ENCODE peak calls at places on chromosomes 7 and 10, in eight cellular contexts. G is sigmoid colon, X is lower lobe of right lung, F is upper lobe of left lung, M is vagina, A is mammary epithelial cell, L is body of pancreas, O is heart right ventricle. T is an unnamed sample.

GRCh38 chr10:15719062-15719898 is 442 bp downstream of the ITGA8 start:
- DNase-seq in G (no peak), X (no peak), F (peak; percentile 78), M (no peak), A (peak; percentile 2), L (no peak), O (peak; percentile 7), T (no peak)

GRCh38 chr7:151665363-151665762 is 145.7 kb upstream of the RHEB start:
- DNase-seq in G (peak; percentile 88), X (no peak), F (no peak), M (no peak), A (no peak), L (peak; percentile 59), O (peak; percentile 52), T (no peak)

GRCh38 chr10:92559051-92559450 is 14.8 kb downstream of the IDE start:
- DNase-seq in G (no peak), X (no peak), F (no peak), M (no peak), A (no peak), L (no peak), O (no peak), T (no peak)

GRCh38 chr10:2928219-2928840 is 139.0 kb upstream of the PFKP start:
- DNase-seq in G (peak; percentile 72), X (peak; percentile 65), F (no peak), M (no peak), A (peak; percentile 32), L (peak; percentile 76), O (peak; percentile 64), T (peak; percentile 50)

GRCh38 chr7:133023370-133024075 is 58.4 kb downstream of the CHCHD3 start:
- DNase-seq in G (no peak), X (no peak), F (no peak), M (no peak), A (no peak), L (no peak), O (no peak), T (no peak)

GRCh38 chr7:99201027-99201426 is 6.9 kb downstream of the KPNA7 start:
- DNase-seq in G (no peak), X (no peak), F (no peak), M (no peak), A (peak; percentile 99), L (no peak), O (no peak), T (no peak)

GRCh38 chr7:7554647-7555575 is 11.8 kb upstream of the MIOS start:
- DNase-seq in G (no peak), X (no peak), F (no peak), M (no peak), A (no peak), L (no peak), O (no peak), T (no peak)

GRCh38 chr7:70512144-70512543 is 619.8 kb upstream of the GALNT17 start:
- DNase-seq in G (no peak), X (no peak), F (no peak), M (no peak), A (no peak), L (no peak), O (no peak), T (no peak)

GRCh38 chr7:379456-380225 is 89.7 kb downstream of the FOXL3 start:
- DNase-seq in G (peak; percentile 67), X (peak; percentile 66), F (peak; percentile 87), M (no peak), A (no peak), L (no peak), O (no peak), T (no peak)

GRCh38 chr10:93437000-93437945 is 44.9 kb downstream of the MYOF start:
- DNase-seq in G (peak; percentile 98), X (peak; percentile 81), F (no peak), M (peak; percentile 98), A (peak; percentile 97), L (peak; percentile 80), O (peak; percentile 89), T (no peak)

GRCh38 chr7:137875746-137876145 is 29.0 kb upstream of the DGKI start:
- DNase-seq in G (no peak), X (no peak), F (no peak), M (no peak), A (no peak), L (no peak), O (no peak), T (no peak)

GRCh38 chr10:94049911-94050310 is 56.2 kb downstream of the PLCE1 start:
- DNase-seq in G (no peak), X (no peak), F (no peak), M (no peak), A (no peak), L (no peak), O (no peak), T (no peak)

GRCh38 chr7:157800281-157800680 is 463.5 kb downstream of the DNAJB6 start:
- DNase-seq in G (no peak), X (no peak), F (no peak), M (no peak), A (no peak), L (no peak), O (no peak), T (no peak)
- H3K9me3 ChIP-seq in G (no peaks in the 10 kb centered on the region), X (no peaks in the 10 kb centered on the region), F (no peaks in the 10 kb centered on the region), M (no peaks in the 10 kb centered on the region), A (peaks cover 43% of the 10 kb centered on the region), L (no peaks in the 10 kb centered on the region), O (no peaks in the 10 kb centered on the region), T (no peaks in the 10 kb centered on the region)

GRCh38 chr7:29332875-29333482 is 138.4 kb downstream of the CHN2 start:
- DNase-seq in G (no peak), X (no peak), F (no peak), M (no peak), A (no peak), L (no peak), O (no peak), T (no peak)
- TF ChIP-seq CTCF in G (no peak), X (no peak), F (no peak), M (no peak), A (no peak), L (no peak), O (no peak), T (no peak)

DNA sequence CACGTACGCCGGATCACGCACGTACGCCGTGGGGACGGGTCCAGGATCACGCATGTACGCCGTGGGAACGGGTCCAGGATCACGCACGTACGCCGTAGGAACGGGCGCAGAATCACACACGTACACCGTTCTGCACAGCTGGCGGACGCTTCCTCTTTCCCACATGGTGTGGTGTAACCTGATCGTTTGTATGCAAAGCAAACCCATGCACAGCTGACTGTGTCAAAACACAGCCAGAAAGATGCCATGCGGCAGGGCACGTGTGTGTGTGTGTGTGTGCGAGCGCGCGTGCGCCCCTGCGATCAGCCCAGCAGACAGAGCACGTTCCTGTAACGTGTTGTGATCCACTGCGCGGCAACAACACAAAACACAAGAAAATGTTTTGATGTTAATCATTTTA is 573.6 kb downstream of the DNAJB6 start:
- DNase-seq in G (no peak), X (peak; percentile 22), F (peak; percentile 53), M (no peak), A (no peak), L (no peak), O (no peak), T (no peak)
- H3K9me3 ChIP-seq in G (peaks cover 8% of the 10 kb centered on the region), X (peaks cover 10% of the 10 kb centered on the region), F (no peaks in the 10 kb centered on the region), M (no peaks in the 10 kb centered on the region), A (peaks cover 43% of the 10 kb centered on the region), L (no peaks in the 10 kb centered on the region), O (peaks cover 7% of the 10 kb centered on the region), T (peaks cover 4% of the 10 kb centered on the region)

DNA sequence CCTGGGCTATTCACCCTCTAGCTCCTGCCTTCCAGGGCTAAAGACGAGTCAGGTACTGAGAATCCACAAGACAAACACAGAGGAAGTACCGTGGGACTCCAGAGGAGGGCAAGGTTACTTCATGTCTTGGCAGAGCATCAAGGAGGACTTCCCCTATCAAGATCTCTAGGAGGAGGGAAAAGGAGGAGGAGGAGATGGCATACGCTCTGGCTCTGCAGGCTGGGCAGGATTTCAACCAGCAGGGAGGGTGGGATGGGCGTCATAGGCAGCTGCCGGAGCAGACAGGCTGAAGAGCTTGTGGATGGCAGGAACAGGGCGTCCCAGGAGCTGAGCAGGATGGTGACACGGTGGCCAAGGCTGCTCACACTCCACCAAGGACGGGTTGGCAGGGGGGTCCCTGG is 21.3 kb downstream of the MDH2 start:
- DNase-seq in G (peak; percentile 92), X (peak; percentile 72), F (peak; percentile 22), M (no peak), A (peak; percentile 93), L (peak; percentile 55), O (peak; percentile 38), T (no peak)
- TF ChIP-seq CTCF in G (no peak), X (no peak), F (peak; percentile 48), M (peak; percentile 6), A (peak; percentile 52), L (peak; percentile 16), O (no peak), T (no peak)

GRCh38 chr10:43105793-43106158 is 28.9 kb downstream of the RET start:
- DNase-seq in G (no peak), X (no peak), F (no peak), M (no peak), A (no peak), L (no peak), O (no peak), T (no peak)
- H3K9me3 ChIP-seq in G (no peaks in the 10 kb centered on the region), X (no peaks in the 10 kb centered on the region), F (no peaks in the 10 kb centered on the region), M (no peaks in the 10 kb centered on the region), A (no peaks in the 10 kb centered on the region), L (no peaks in the 10 kb centered on the region), O (no peaks in the 10 kb centered on the region), T (no peaks in the 10 kb centered on the region)

DNA sequence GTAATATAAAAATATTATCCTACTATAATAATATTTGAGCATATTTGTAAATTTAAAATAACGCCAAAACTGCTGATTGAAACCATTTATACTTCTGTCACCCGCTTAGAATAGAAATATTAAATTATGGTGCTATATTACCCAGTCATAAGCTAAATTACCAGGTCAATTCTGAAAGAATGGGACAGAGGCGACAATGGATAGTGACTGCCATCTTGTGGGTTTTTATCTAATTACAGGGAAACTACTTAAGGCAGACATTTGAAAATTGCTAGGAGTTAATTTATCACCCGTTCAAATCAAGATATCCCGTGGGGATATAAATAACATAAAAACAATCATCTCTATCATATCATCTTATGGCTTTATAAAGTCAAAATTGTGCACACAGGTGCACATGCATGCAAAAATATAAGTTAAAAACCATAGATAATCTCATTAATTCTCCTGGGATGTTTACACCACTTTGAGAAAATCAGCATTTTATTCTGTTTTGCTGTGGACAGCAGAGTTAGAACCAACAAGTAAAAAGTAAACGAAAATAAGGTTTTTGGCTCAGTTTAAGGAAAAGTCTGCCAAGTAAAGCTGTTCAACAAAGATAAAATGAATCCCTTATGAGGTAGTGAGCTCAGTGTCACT is 41.3 kb upstream of the HPSE2 start:
- DNase-seq in G (no peak), X (no peak), F (no peak), M (no peak), A (no peak), L (no peak), O (no peak), T (no peak)
- TF ChIP-seq CTCF in G (no peak), X (no peak), F (no peak), M (peak; percentile 19), A (peak; percentile 42), L (peak; percentile 66), O (no peak), T (no peak)